ENCODE peak calls at places on chromosomes 7 and 10, in eight cellular contexts. T, H, J, O, V, P, X and R are unnamed samples.

GRCh38 chr7:69256634-69257081 is 341.6 kb upstream of the AUTS2 start:
- DNase-seq in P (no peak), T (peak; percentile 68), X (no peak), H (no peak), V (peak; percentile 64), J (no peak), O (no peak), R (no peak)

GRCh38 chr7:121032645-121033460 is 44.3 kb downstream of the CPED1 start:
- DNase-seq in V (peak; percentile 2), J (no peak), X (no peak), O (no peak), H (no peak), P (no peak), T (peak; percentile 12), R (no peak)

GRCh38 chr7:343227-343822 is 53.4 kb downstream of the FOXL3 start:
- DNase-seq in P (no peak), J (no peak), H (no peak), X (no peak), T (no peak), O (no peak), V (no peak), R (no peak)

GRCh38 chr7:78284945-78285344 is 486.4 kb downstream of the PHTF2 start:
- DNase-seq in X (no peak), T (peak; percentile 45), O (no peak), V (no peak), H (peak; percentile 5), P (no peak), J (no peak), R (no peak)

GRCh38 chr7:100575206-100575631 is 1.5 kb upstream of the SAP25 start:
- DNase-seq in V (no peak), H (no peak), P (no peak), X (no peak), J (no peak), T (no peak), O (no peak), R (no peak)

GRCh38 chr7:1693419-1693990 is 23.4 kb downstream of the ELFN1 start:
- DNase-seq in H (no peak), O (no peak), X (no peak), J (no peak), V (peak; percentile 14), T (no peak), P (no peak), R (no peak)

GRCh38 chr7:111650456-111650999 is 88.2 kb upstream of the IMMP2L start:
- DNase-seq in V (peak; percentile 29), H (no peak), T (no peak), J (no peak), P (peak; percentile 9), O (no peak), X (no peak), R (no peak)

GRCh38 chr7:106022193-106022821 is 59.2 kb downstream of the CDHR3 start:
- DNase-seq in X (no peak), J (peak; percentile 17), T (peak; percentile 72), P (no peak), H (peak; percentile 37), O (no peak), V (peak; percentile 53), R (peak; percentile 81)

GRCh38 chr7:67518580-67518979 is 521.9 kb downstream of the TYW1 start:
- DNase-seq in O (no peak), X (no peak), H (no peak), V (peak; percentile 61), T (no peak), P (no peak), J (no peak), R (no peak)

GRCh38 chr10:102344067-102344466 is 51.4 kb upstream of the NFKB2 start:
- DNase-seq in P (peak; percentile 42), O (no peak), T (peak; percentile 79), V (no peak), X (no peak), J (no peak), H (no peak), R (no peak)

GRCh38 chr7:936131-937054 is 18.1 kb downstream of the ADAP1 start:
- DNase-seq in J (no peak), O (peak; percentile 69), H (no peak), T (peak; percentile 48), V (no peak), P (peak; percentile 68), X (peak; percentile 88), R (no peak)